ENCODE peak calls at places on chromosome 5, in eight cellular contexts. F is naive thymus-derived CD8-positive, alpha-beta T cell; W is lower lobe of right lung; M is stimulated activated naive B cell treated with anti-CD40 and anti-IgM and Interleukin-4, amounts not matched to agents 10 μg/mL and 1 μg/mL and 100 μg/mL, for 72 hours; Y is naive B cell; L is mucosa of descending colon; P is heart left ventricle; Z is B cell. T is an unnamed sample.

GRCh38 chr5:69024241-69024651 is 69.6 kb upstream of the SLC30A5 start:
- ATAC-seq in F (peak; percentile 50), W (peak; percentile 62), M (peak; percentile 59), Y (no peak), L (peak; percentile 76), P (peak; percentile 65), Z (no peak), T (peak; percentile 65)

GRCh38 chr5:80057121-80057520 is 22.0 kb downstream of the THBS4 start:
- ATAC-seq in F (no peak), W (no peak), M (no peak), Y (no peak), L (no peak), P (no peak), Z (no peak), T (no peak)

GRCh38 chr5:107781451-107781850 is 110.7 kb upstream of the EFNA5 start:
- ATAC-seq in F (no peak), W (no peak), M (no peak), Y (no peak), L (peak; percentile 24), P (no peak), Z (no peak), T (no peak)

GRCh38 chr5:133274597-133274935 is 222.8 kb downstream of the HSPA4 start:
- ATAC-seq in F (no peak), W (no peak), M (no peak), Y (no peak), L (no peak), P (no peak), Z (no peak), T (no peak)

GRCh38 chr5:82174128-82174918 is 103.8 kb downstream of the RPS23 start:
- ATAC-seq in F (peak; percentile 55), W (peak; percentile 83), M (peak; percentile 99), Y (peak; percentile 96), L (peak; percentile 55), P (peak; percentile 78), Z (peak; percentile 88), T (peak; percentile 59)

GRCh38 chr5:1511651-1512540 is 11.9 kb downstream of the LPCAT1 start:
- ATAC-seq in F (no peak), W (no peak), M (peak; percentile 28), Y (peak; percentile 21), L (peak; percentile 44), P (no peak), Z (peak; percentile 54), T (peak; percentile 35)

GRCh38 chr5:134406390-134406789 is 5.3 kb downstream of the CDKN2AIPNL start:
- ATAC-seq in F (no peak), W (no peak), M (peak; percentile 47), Y (no peak), L (no peak), P (no peak), Z (no peak), T (no peak)

GRCh38 chr5:149268928-149269557 is 2.6 kb upstream of the AFAP1L1 start:
- ATAC-seq in F (peak; percentile 29), W (no peak), M (peak; percentile 61), Y (peak; percentile 50), L (no peak), P (no peak), Z (no peak), T (peak; percentile 49)

GRCh38 chr5:142215915-142216681 is 107.5 kb downstream of the NDFIP1 start:
- ATAC-seq in F (no peak), W (peak; percentile 94), M (no peak), Y (no peak), L (peak; percentile 61), P (peak; percentile 90), Z (no peak), T (peak; percentile 58)

GRCh38 chr5:157808043-157808442 is 50.9 kb downstream of the CLINT1 start:
- ATAC-seq in F (no peak), W (no peak), M (no peak), Y (no peak), L (no peak), P (no peak), Z (no peak), T (no peak)

GRCh38 chr5:180469866-180470265 is 24.3 kb upstream of the CNOT6 start:
- ATAC-seq in F (no peak), W (no peak), M (no peak), Y (no peak), L (no peak), P (no peak), Z (no peak), T (no peak)

GRCh38 chr5:42557689-42558088 is 134.4 kb downstream of the GHR start:
- ATAC-seq in F (no peak), W (no peak), M (no peak), Y (no peak), L (no peak), P (no peak), Z (no peak), T (no peak)

GRCh38 chr5:138354926-138355378 is 2.5 kb downstream of the KDM3B start:
- ATAC-seq in F (peak; percentile 43), W (no peak), M (peak; percentile 15), Y (no peak), L (peak; percentile 5), P (peak; percentile 41), Z (no peak), T (peak; percentile 7)